ENCODE peak calls at places on chromosomes 16 and 17, in nine cellular contexts. One of them, this sample, is unnamed.

GRCh38 chr16:72210072-72210471 is 38.1 kb upstream of the PMFBP1 start:
- DNase-seq in H1: no peak
- DNase-seq in GM23338: no peak
- DNase-seq in lower leg skin: no peak
- DNase-seq in stomach: no peak
- DNase-seq in body of pancreas: no peak
- DNase-seq in PC-3: no peak
- DNase-seq in lower lobe of right lung: no peak
- DNase-seq in GM06990: no peak
- DNase-seq in this sample: no peak

GRCh38 chr17:40648326-40648968 is 829 bp upstream of the SMARCE1 start:
- DNase-seq in H1: no peak
- DNase-seq in GM23338: peak; percentile 55
- DNase-seq in lower leg skin: no peak
- DNase-seq in stomach: peak; percentile 37
- DNase-seq in body of pancreas: peak; percentile 61
- DNase-seq in PC-3: no peak
- DNase-seq in lower lobe of right lung: no peak
- DNase-seq in GM06990: no peak
- DNase-seq in this sample: no peak

GRCh38 chr17:44045493-44045892 is 21.0 kb downstream of the LSM12 start:
- DNase-seq in H1: no peak
- DNase-seq in GM23338: no peak
- DNase-seq in lower leg skin: no peak
- DNase-seq in stomach: no peak
- DNase-seq in body of pancreas: no peak
- DNase-seq in PC-3: no peak
- DNase-seq in lower lobe of right lung: no peak
- DNase-seq in GM06990: no peak
- DNase-seq in this sample: no peak

GRCh38 chr17:77433385-77434135 is 292.8 kb downstream of the SEC14L1 start:
- DNase-seq in H1: no peak
- DNase-seq in GM23338: no peak
- DNase-seq in lower leg skin: no peak
- DNase-seq in stomach: no peak
- DNase-seq in body of pancreas: no peak
- DNase-seq in PC-3: no peak
- DNase-seq in lower lobe of right lung: no peak
- DNase-seq in GM06990: no peak
- DNase-seq in this sample: no peak

GRCh38 chr17:12528036-12528435 is 137.7 kb upstream of the MYOCD start:
- DNase-seq in H1: no peak
- DNase-seq in GM23338: no peak
- DNase-seq in lower leg skin: no peak
- DNase-seq in stomach: no peak
- DNase-seq in body of pancreas: no peak
- DNase-seq in PC-3: no peak
- DNase-seq in lower lobe of right lung: no peak
- DNase-seq in GM06990: no peak
- DNase-seq in this sample: no peak

GRCh38 chr17:79444226-79444625 is 166.6 kb downstream of the RBFOX3 start:
- DNase-seq in H1: no peak
- DNase-seq in GM23338: no peak
- DNase-seq in lower leg skin: no peak
- DNase-seq in stomach: no peak
- DNase-seq in body of pancreas: no peak
- DNase-seq in PC-3: no peak
- DNase-seq in lower lobe of right lung: no peak
- DNase-seq in GM06990: no peak
- DNase-seq in this sample: no peak

GRCh38 chr17:64150237-64151015 is 20.5 kb upstream of the ERN1 start:
- DNase-seq in H1: no peak
- DNase-seq in GM23338: no peak
- DNase-seq in lower leg skin: no peak
- DNase-seq in stomach: peak; percentile 77
- DNase-seq in body of pancreas: peak; percentile 91
- DNase-seq in PC-3: no peak
- DNase-seq in lower lobe of right lung: peak; percentile 70
- DNase-seq in GM06990: no peak
- DNase-seq in this sample: no peak

GRCh38 chr16:14560523-14560922 is 69.5 kb downstream of the PARN start:
- DNase-seq in H1: no peak
- DNase-seq in GM23338: no peak
- DNase-seq in lower leg skin: no peak
- DNase-seq in stomach: no peak
- DNase-seq in body of pancreas: no peak
- DNase-seq in PC-3: no peak
- DNase-seq in lower lobe of right lung: no peak
- DNase-seq in GM06990: no peak
- DNase-seq in this sample: peak; percentile 68

GRCh38 chr16:72961115-72961832 is 86.7 kb downstream of the ZFHX3 start:
- DNase-seq in H1: no peak
- DNase-seq in GM23338: no peak
- DNase-seq in lower leg skin: no peak
- DNase-seq in stomach: no peak
- DNase-seq in body of pancreas: peak; percentile 55
- DNase-seq in PC-3: peak; percentile 25
- DNase-seq in lower lobe of right lung: no peak
- DNase-seq in GM06990: no peak
- DNase-seq in this sample: no peak

DNA sequence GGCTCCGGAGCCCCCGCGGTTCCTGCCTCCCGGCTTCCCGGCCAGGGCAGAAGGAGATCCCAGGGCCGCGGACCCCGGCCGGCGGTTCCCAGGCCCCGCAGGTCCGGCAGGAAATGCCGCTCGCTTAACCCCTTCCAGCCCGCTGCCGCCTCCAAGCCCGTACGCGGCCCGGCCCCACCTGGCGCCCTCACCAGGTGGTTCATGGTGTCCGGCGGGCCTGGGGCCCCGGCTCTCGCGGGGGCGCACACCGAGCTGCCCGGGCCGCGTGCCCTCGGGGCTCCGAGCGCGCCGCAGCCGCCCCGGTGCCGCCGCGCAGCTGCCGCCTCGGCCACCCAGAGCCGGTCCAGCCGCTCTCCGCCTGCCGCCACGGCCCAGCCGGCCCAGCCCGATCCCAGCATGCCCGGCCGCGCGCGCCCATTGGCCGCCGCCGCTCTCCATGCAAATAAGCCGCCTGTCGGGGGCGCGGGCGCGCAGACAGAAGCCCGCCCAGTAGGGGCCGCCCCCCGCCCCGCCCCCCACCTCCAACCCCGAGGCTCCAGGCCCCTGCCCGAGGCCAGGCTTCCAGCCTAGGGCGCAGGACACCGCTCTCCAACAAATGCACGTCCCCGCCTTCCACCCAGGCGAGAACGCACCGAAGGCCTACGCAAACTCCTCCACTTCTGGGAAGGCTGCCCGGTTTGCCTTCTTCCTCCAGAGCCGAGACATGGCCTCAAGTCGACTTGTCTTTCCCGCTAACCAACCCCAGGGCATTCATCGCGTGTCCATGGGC is at the start of gene BCAR1:
- DNase-seq in H1: peak; percentile 50
- DNase-seq in GM23338: peak; percentile 95
- DNase-seq in lower leg skin: peak; percentile 65
- DNase-seq in stomach: peak; percentile 93
- DNase-seq in body of pancreas: peak; percentile 94
- DNase-seq in PC-3: peak; percentile 77
- DNase-seq in lower lobe of right lung: peak; percentile 93
- DNase-seq in GM06990: peak; percentile 81
- DNase-seq in this sample: peak; percentile 89
- TF ChIP-seq CTCF in H1: no peak
- TF ChIP-seq CTCF in GM23338: no peak
- TF ChIP-seq CTCF in lower leg skin: no peak
- TF ChIP-seq CTCF in stomach: no peak
- TF ChIP-seq CTCF in body of pancreas: peak; percentile 34
- TF ChIP-seq CTCF in PC-3: no peak
- TF ChIP-seq CTCF in lower lobe of right lung: peak; percentile 30
- TF ChIP-seq CTCF in GM06990: no peak
- TF ChIP-seq CTCF in this sample: peak; percentile 8

GRCh38 chr16:88968589-88969280 is 8.3 kb downstream of the CBFA2T3 start:
- DNase-seq in H1: no peak
- DNase-seq in GM23338: no peak
- DNase-seq in lower leg skin: no peak
- DNase-seq in stomach: no peak
- DNase-seq in body of pancreas: no peak
- DNase-seq in PC-3: no peak
- DNase-seq in lower lobe of right lung: peak; percentile 34
- DNase-seq in GM06990: no peak
- DNase-seq in this sample: no peak
- H3K4me3 ChIP-seq in H1: no peak overlapping the region
- H3K4me3 ChIP-seq in GM23338: no peak overlapping the region
- H3K4me3 ChIP-seq in lower leg skin: no peak overlapping the region
- H3K4me3 ChIP-seq in stomach: no peak overlapping the region
- H3K4me3 ChIP-seq in body of pancreas: no peak overlapping the region
- H3K4me3 ChIP-seq in PC-3: no peak overlapping the region
- H3K4me3 ChIP-seq in lower lobe of right lung: no peak overlapping the region
- H3K4me3 ChIP-seq in GM06990: peak overlapping the region; percentile 42
- H3K4me3 ChIP-seq in this sample: no peak overlapping the region

GRCh38 chr16:17367932-17368331 is 102.8 kb downstream of the XYLT1 start:
- DNase-seq in H1: peak; percentile 70
- DNase-seq in GM23338: peak; percentile 92
- DNase-seq in lower leg skin: no peak
- DNase-seq in stomach: no peak
- DNase-seq in body of pancreas: no peak
- DNase-seq in PC-3: no peak
- DNase-seq in lower lobe of right lung: no peak
- DNase-seq in GM06990: no peak
- DNase-seq in this sample: no peak
- TF ChIP-seq CTCF in H1: peak; percentile 33
- TF ChIP-seq CTCF in GM23338: peak; percentile 28
- TF ChIP-seq CTCF in lower leg skin: no peak
- TF ChIP-seq CTCF in stomach: no peak
- TF ChIP-seq CTCF in body of pancreas: no peak
- TF ChIP-seq CTCF in PC-3: no peak
- TF ChIP-seq CTCF in lower lobe of right lung: no peak
- TF ChIP-seq CTCF in GM06990: no peak
- TF ChIP-seq CTCF in this sample: no peak

GRCh38 chr16:89350701-89351380 is 133.3 kb downstream of the ZNF778 start:
- DNase-seq in H1: no peak
- DNase-seq in GM23338: no peak
- DNase-seq in lower leg skin: no peak
- DNase-seq in stomach: no peak
- DNase-seq in body of pancreas: no peak
- DNase-seq in PC-3: no peak
- DNase-seq in lower lobe of right lung: peak; percentile 34
- DNase-seq in GM06990: no peak
- DNase-seq in this sample: no peak

GRCh38 chr16:89352091-89352681 is 134.7 kb downstream of the ZNF778 start:
- DNase-seq in H1: no peak
- DNase-seq in GM23338: no peak
- DNase-seq in lower leg skin: no peak
- DNase-seq in stomach: no peak
- DNase-seq in body of pancreas: no peak
- DNase-seq in PC-3: no peak
- DNase-seq in lower lobe of right lung: peak; percentile 54
- DNase-seq in GM06990: no peak
- DNase-seq in this sample: no peak

GRCh38 chr16:89354325-89354724 is 136.0 kb downstream of the ANKRD11 start:
- DNase-seq in H1: no peak
- DNase-seq in GM23338: no peak
- DNase-seq in lower leg skin: no peak
- DNase-seq in stomach: no peak
- DNase-seq in body of pancreas: peak; percentile 63
- DNase-seq in PC-3: no peak
- DNase-seq in lower lobe of right lung: no peak
- DNase-seq in GM06990: no peak
- DNase-seq in this sample: no peak

GRCh38 chr16:89349947-89350633 is 132.6 kb downstream of the ZNF778 start:
- DNase-seq in H1: no peak
- DNase-seq in GM23338: no peak
- DNase-seq in lower leg skin: no peak
- DNase-seq in stomach: no peak
- DNase-seq in body of pancreas: no peak
- DNase-seq in PC-3: no peak
- DNase-seq in lower lobe of right lung: no peak
- DNase-seq in GM06990: no peak
- DNase-seq in this sample: no peak

DNA sequence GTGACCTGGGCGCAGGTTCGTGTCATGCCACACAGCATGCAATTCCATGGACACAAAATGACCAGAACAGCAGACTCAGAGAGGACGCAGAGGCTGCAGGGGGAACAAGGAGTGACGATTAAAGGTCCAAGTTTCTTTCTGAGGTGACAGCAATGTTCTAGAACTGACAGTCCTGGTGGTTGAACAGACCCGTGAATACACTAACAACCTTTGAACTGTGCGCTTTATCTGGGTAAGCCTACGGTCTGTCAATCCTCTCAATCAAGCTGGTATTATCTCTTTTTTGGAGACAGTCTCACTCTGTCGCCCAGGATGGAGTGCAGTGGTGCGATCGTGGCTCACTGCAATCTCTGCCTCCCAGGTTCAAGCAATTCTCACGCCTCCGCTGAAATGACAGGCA is 134.1 kb downstream of the ZNF778 start:
- DNase-seq in H1: no peak
- DNase-seq in GM23338: no peak
- DNase-seq in lower leg skin: no peak
- DNase-seq in stomach: no peak
- DNase-seq in body of pancreas: no peak
- DNase-seq in PC-3: no peak
- DNase-seq in lower lobe of right lung: no peak
- DNase-seq in GM06990: no peak
- DNase-seq in this sample: no peak
- H3K4me3 ChIP-seq in H1: no peak overlapping the region
- H3K4me3 ChIP-seq in GM23338: no peak overlapping the region
- H3K4me3 ChIP-seq in lower leg skin: no peak overlapping the region
- H3K4me3 ChIP-seq in stomach: no peak overlapping the region
- H3K4me3 ChIP-seq in body of pancreas: no peak overlapping the region
- H3K4me3 ChIP-seq in PC-3: no peak overlapping the region
- H3K4me3 ChIP-seq in lower lobe of right lung: no peak overlapping the region
- H3K4me3 ChIP-seq in GM06990: no peak overlapping the region
- H3K4me3 ChIP-seq in this sample: no peak overlapping the region